ENCODE peak calls at places on chromosome 6, in six cellular contexts. Y, N, O, G, I and L are unnamed samples.

GRCh38 chr6:69865126-69865525 is 1.2 kb upstream of the COL19A1 start:
- DNase-seq in I (peak; percentile 6), G (peak; percentile 74), Y (no peak), N (peak; percentile 46), O (peak; percentile 39), L (peak; percentile 19)

GRCh38 chr6:45987866-45988265 is 27.8 kb downstream of the CLIC5 start:
- DNase-seq in O (no peak), Y (no peak), I (no peak), G (no peak), N (no peak), L (no peak)

GRCh38 chr6:21273451-21273850 is 320.1 kb upstream of the SOX4 start:
- DNase-seq in Y (no peak), N (no peak), G (no peak), I (no peak), O (no peak), L (no peak)

GRCh38 chr6:13375360-13375878 is 47.1 kb upstream of the TBC1D7 start:
- DNase-seq in Y (no peak), G (no peak), I (no peak), O (no peak), N (no peak), L (no peak)

GRCh38 chr6:105174512-105174911 is 5.3 kb downstream of the POPDC3 start:
- DNase-seq in Y (peak; percentile 94), I (peak; percentile 92), N (peak; percentile 63), G (peak; percentile 25), O (peak; percentile 53), L (peak; percentile 67)

GRCh38 chr6:12851123-12851695 is 134.6 kb downstream of the PHACTR1 start:
- DNase-seq in N (peak; percentile 80), O (no peak), G (no peak), I (peak; percentile 28), Y (no peak), L (peak; percentile 53)

GRCh38 chr6:112085666-112086065 is 1.6 kb downstream of the TUBE1 start:
- DNase-seq in G (no peak), I (no peak), N (no peak), Y (no peak), O (no peak), L (no peak)

GRCh38 chr6:9851541-9852380 is 563.1 kb downstream of the TFAP2A start:
- DNase-seq in Y (peak; percentile 64), G (peak; percentile 13), O (no peak), I (peak; percentile 26), N (peak; percentile 3), L (peak; percentile 52)

GRCh38 chr6:136525586-136526195 is 24.5 kb downstream of the MAP7 start:
- DNase-seq in G (no peak), O (no peak), N (peak; percentile 12), Y (no peak), I (no peak), L (peak; percentile 4)

GRCh38 chr6:1437553-1438406 is 48.4 kb downstream of the FOXF2 start:
- DNase-seq in G (no peak), O (no peak), I (no peak), Y (no peak), N (no peak), L (no peak)

GRCh38 chr6:24584390-24584735 is 61.6 kb downstream of the KIAA0319 start:
- DNase-seq in O (no peak), N (no peak), G (no peak), I (no peak), Y (no peak), L (no peak)

GRCh38 chr6:42428326-42429041 is 23.2 kb downstream of the TRERF1 start:
- DNase-seq in Y (no peak), N (peak; percentile 84), I (peak; percentile 22), O (no peak), G (no peak), L (peak; percentile 39)